ENCODE peak calls at places on chromosomes 12 and 14, in six cellular contexts. One of them, this sample, is unnamed.

GRCh38 chr14:104206281-104206904 is 68.0 kb downstream of the KIF26A start:
- DNase-seq in endodermal cell: peak; percentile 78
- DNase-seq in hepatocyte: peak; percentile 86
- DNase-seq in neural progenitor cell: peak; percentile 81
- DNase-seq in upper lobe of right lung: no peak
- DNase-seq in fibroblast of lung: no peak
- DNase-seq in this sample: no peak

GRCh38 chr12:105278043-105278697 is 42.2 kb upstream of the APPL2 start:
- DNase-seq in hepatocyte: peak; percentile 42
- DNase-seq in upper lobe of right lung: no peak
- DNase-seq in endodermal cell: no peak
- DNase-seq in neural progenitor cell: no peak
- DNase-seq in fibroblast of lung: no peak
- DNase-seq in this sample: no peak

GRCh38 chr12:18358930-18359329 is 97.6 kb downstream of the PIK3C2G start:
- DNase-seq in endodermal cell: no peak
- DNase-seq in fibroblast of lung: no peak
- DNase-seq in upper lobe of right lung: no peak
- DNase-seq in hepatocyte: no peak
- DNase-seq in neural progenitor cell: no peak
- DNase-seq in this sample: no peak

GRCh38 chr12:27627123-27627835 is 69.0 kb upstream of the REP15 start:
- DNase-seq in neural progenitor cell: no peak
- DNase-seq in hepatocyte: no peak
- DNase-seq in endodermal cell: no peak
- DNase-seq in fibroblast of lung: peak; percentile 93
- DNase-seq in upper lobe of right lung: no peak
- DNase-seq in this sample: peak; percentile 46

GRCh38 chr14:24055971-24056799 is 4.4 kb downstream of the CARMIL3 start:
- DNase-seq in endodermal cell: no peak
- DNase-seq in hepatocyte: no peak
- DNase-seq in fibroblast of lung: no peak
- DNase-seq in upper lobe of right lung: no peak
- DNase-seq in neural progenitor cell: no peak
- DNase-seq in this sample: no peak

GRCh38 chr12:12979731-12980259 is 20.3 kb downstream of the HEBP1 start:
- DNase-seq in neural progenitor cell: peak; percentile 30
- DNase-seq in hepatocyte: peak; percentile 79
- DNase-seq in fibroblast of lung: peak; percentile 95
- DNase-seq in endodermal cell: no peak
- DNase-seq in upper lobe of right lung: no peak
- DNase-seq in this sample: no peak

GRCh38 chr14:37232907-37233481 is 35.3 kb downstream of the MIPOL1 start:
- DNase-seq in fibroblast of lung: peak; percentile 71
- DNase-seq in upper lobe of right lung: no peak
- DNase-seq in hepatocyte: peak; percentile 51
- DNase-seq in neural progenitor cell: peak; percentile 48
- DNase-seq in endodermal cell: no peak
- DNase-seq in this sample: no peak

GRCh38 chr14:20714593-20715250 is 26.2 kb downstream of the ANG start:
- DNase-seq in fibroblast of lung: peak; percentile 44
- DNase-seq in neural progenitor cell: no peak
- DNase-seq in upper lobe of right lung: peak; percentile 85
- DNase-seq in hepatocyte: peak; percentile 34
- DNase-seq in endodermal cell: no peak
- DNase-seq in this sample: peak; percentile 36

GRCh38 chr12:66708704-66709443 is 30.0 kb upstream of the GRIP1 start:
- DNase-seq in upper lobe of right lung: no peak
- DNase-seq in fibroblast of lung: peak; percentile 18
- DNase-seq in endodermal cell: no peak
- DNase-seq in neural progenitor cell: peak; percentile 7
- DNase-seq in hepatocyte: peak; percentile 19
- DNase-seq in this sample: no peak

GRCh38 chr14:96538663-96539317 is 36.6 kb downstream of the PAPOLA start:
- DNase-seq in hepatocyte: no peak
- DNase-seq in upper lobe of right lung: no peak
- DNase-seq in endodermal cell: no peak
- DNase-seq in fibroblast of lung: no peak
- DNase-seq in neural progenitor cell: no peak
- DNase-seq in this sample: no peak

GRCh38 chr12:75705749-75706719 is 194.6 kb upstream of the KRR1 start:
- DNase-seq in fibroblast of lung: peak; percentile 100
- DNase-seq in hepatocyte: peak; percentile 39
- DNase-seq in neural progenitor cell: no peak
- DNase-seq in upper lobe of right lung: no peak
- DNase-seq in endodermal cell: no peak
- DNase-seq in this sample: peak; percentile 4

GRCh38 chr12:123109319-123109772 is 41.5 kb downstream of the PITPNM2 start:
- DNase-seq in fibroblast of lung: no peak
- DNase-seq in upper lobe of right lung: no peak
- DNase-seq in endodermal cell: no peak
- DNase-seq in hepatocyte: no peak
- DNase-seq in neural progenitor cell: no peak
- DNase-seq in this sample: no peak

GRCh38 chr12:122793685-122794106 is 19.3 kb downstream of the CCDC62 start:
- DNase-seq in hepatocyte: peak; percentile 66
- DNase-seq in endodermal cell: peak; percentile 64
- DNase-seq in neural progenitor cell: peak; percentile 61
- DNase-seq in upper lobe of right lung: no peak
- DNase-seq in fibroblast of lung: peak; percentile 77
- DNase-seq in this sample: no peak

GRCh38 chr14:71665157-71665556 is 267.1 kb upstream of the RGS6 start:
- DNase-seq in fibroblast of lung: peak; percentile 83
- DNase-seq in endodermal cell: no peak
- DNase-seq in neural progenitor cell: no peak
- DNase-seq in hepatocyte: no peak
- DNase-seq in upper lobe of right lung: no peak
- DNase-seq in this sample: no peak

DNA sequence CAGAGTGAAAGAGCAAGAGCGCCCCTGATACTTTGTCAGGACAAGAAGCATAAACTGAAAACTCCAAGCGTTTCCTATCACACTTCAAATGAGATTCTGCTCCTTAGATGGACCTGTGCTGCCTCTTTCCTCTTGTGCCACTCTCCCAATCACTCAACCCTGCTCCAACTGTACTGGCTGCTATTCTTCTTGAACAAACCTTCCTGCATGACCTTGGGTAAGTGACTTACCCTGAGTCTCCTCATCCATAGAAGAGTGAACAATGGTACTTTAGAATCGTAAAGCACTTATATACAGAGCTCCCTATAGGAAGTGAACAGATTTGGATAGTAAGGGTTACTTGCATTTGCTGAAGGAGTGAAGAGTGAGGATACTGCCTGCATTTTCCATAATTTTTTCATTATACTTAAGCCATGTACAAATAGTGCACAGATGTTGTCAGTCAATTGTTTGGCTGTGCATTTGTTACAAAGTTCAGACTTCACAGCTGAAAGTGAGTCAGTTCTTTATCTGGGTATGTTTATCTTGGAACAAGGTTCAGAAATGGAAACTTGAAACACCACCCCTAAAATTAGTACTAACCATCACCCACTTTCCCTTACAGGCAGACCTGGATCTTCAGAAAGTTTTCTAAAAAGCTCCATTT is 10.8 kb downstream of the MTERF2 start:
- DNase-seq in fibroblast of lung: peak; percentile 86
- DNase-seq in upper lobe of right lung: no peak
- DNase-seq in endodermal cell: no peak
- DNase-seq in hepatocyte: peak; percentile 52
- DNase-seq in neural progenitor cell: no peak
- DNase-seq in this sample: no peak
- H3K4me1 ChIP-seq in fibroblast of lung: peaks cover 10% of the 10 kb centered on the region
- H3K4me1 ChIP-seq in upper lobe of right lung: peaks cover 4% of the 10 kb centered on the region
- H3K4me1 ChIP-seq in endodermal cell: no peaks in the 10 kb centered on the region
- H3K4me1 ChIP-seq in hepatocyte: peaks cover 58% of the 10 kb centered on the region
- H3K4me1 ChIP-seq in neural progenitor cell: no peaks in the 10 kb centered on the region
- H3K4me1 ChIP-seq in this sample: peaks cover 66% of the 10 kb centered on the region

GRCh38 chr12:98678946-98679610 is 34.0 kb downstream of the APAF1 start:
- DNase-seq in hepatocyte: no peak
- DNase-seq in neural progenitor cell: peak; percentile 8
- DNase-seq in endodermal cell: peak; percentile 81
- DNase-seq in upper lobe of right lung: no peak
- DNase-seq in fibroblast of lung: no peak
- DNase-seq in this sample: no peak
- H3K36me3 ChIP-seq in hepatocyte: no peaks in the 10 kb centered on the region
- H3K36me3 ChIP-seq in neural progenitor cell: peaks cover 22% of the 10 kb centered on the region
- H3K36me3 ChIP-seq in endodermal cell: peaks cover 84% of the 10 kb centered on the region
- H3K36me3 ChIP-seq in upper lobe of right lung: peaks cover 89% of the 10 kb centered on the region
- H3K36me3 ChIP-seq in fibroblast of lung: peaks cover 7% of the 10 kb centered on the region
- H3K36me3 ChIP-seq in this sample: peaks cover 63% of the 10 kb centered on the region

DNA sequence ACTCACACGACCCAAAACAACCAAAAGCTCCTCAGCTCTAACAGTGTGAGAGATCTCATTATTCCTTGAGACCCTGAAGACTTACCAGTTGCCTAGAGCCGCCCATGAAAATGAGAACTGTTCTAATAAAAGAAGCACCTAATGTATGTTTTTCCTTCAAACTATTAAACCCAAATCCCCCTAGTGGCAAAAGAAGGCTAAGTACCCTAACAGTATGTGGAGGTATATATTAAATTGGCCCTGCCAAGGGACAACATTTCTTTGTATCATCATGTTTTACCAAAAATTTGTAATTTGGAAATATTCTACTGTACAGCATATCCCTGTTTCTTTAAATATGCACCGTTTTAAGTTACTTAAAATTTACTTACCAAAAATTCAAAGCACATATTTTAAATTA is 38.0 kb upstream of the PPFIA2 start:
- DNase-seq in hepatocyte: peak; percentile 9
- DNase-seq in fibroblast of lung: peak; percentile 14
- DNase-seq in endodermal cell: peak; percentile 38
- DNase-seq in neural progenitor cell: peak; percentile 38
- DNase-seq in upper lobe of right lung: no peak
- DNase-seq in this sample: no peak
- TF ChIP-seq CTCF in hepatocyte: peak; percentile 28
- TF ChIP-seq CTCF in fibroblast of lung: no peak
- TF ChIP-seq CTCF in endodermal cell: peak; percentile 82
- TF ChIP-seq CTCF in neural progenitor cell: peak; percentile 67
- TF ChIP-seq CTCF in upper lobe of right lung: peak; percentile 37
- TF ChIP-seq CTCF in this sample: no peak

DNA sequence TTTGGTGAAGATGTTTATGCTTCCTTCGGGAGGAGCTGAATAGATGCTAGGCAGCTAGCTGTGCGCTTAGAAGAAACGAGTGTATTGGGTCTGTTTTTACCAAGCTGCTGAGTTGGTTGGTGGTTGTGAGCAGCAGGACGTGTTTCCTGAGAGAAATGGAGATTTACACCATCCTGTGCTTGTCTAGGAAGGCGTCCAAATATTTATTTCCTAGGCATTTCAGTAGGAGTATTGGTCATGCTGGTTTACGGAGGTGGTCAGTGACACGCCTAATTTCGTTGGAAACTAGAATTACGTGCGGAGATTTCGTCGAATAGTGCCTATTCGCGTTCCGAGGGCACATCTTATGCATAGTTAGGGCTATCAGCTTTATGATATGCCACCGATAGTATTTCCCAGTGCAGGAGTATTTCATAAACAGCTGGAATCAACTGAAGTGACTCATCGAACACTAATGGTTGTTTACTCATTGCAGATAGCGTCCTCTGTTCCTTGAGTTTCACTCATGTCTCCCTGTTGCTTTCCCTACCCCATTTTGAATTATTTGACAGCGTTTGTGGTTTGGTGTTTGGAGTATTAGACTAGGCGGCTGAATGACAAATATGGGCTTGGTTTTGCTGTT is 778 bp downstream of the TBC1D15 start:
- DNase-seq in neural progenitor cell: no peak
- DNase-seq in endodermal cell: no peak
- DNase-seq in hepatocyte: peak; percentile 55
- DNase-seq in upper lobe of right lung: no peak
- DNase-seq in fibroblast of lung: peak; percentile 86
- DNase-seq in this sample: no peak
- H3K4me1 ChIP-seq in neural progenitor cell: peaks cover 8% of the 10 kb centered on the region
- H3K4me1 ChIP-seq in endodermal cell: no peaks in the 10 kb centered on the region
- H3K4me1 ChIP-seq in hepatocyte: peaks cover 9% of the 10 kb centered on the region
- H3K4me1 ChIP-seq in upper lobe of right lung: peaks cover 32% of the 10 kb centered on the region
- H3K4me1 ChIP-seq in fibroblast of lung: peaks cover 2% of the 10 kb centered on the region
- H3K4me1 ChIP-seq in this sample: peaks cover 8% of the 10 kb centered on the region

DNA sequence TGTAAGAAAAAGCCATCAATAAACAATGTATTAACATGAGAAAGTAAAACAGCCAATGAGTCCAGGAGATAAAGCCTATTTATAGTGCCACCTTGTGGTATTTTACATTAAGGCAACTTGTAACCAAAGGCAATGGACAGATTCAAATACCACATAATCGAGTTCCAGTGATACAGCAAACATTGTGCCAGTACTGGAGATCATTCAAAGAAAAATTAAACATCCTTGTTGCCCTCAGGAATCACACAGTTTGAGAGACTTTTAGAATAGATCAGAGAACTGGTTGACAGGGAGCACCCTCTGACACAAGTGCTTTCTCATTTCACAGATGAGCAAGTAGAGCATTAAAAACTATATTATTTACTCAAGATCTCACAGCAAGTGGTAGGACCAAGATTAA is 98.1 kb downstream of the DDHD1 start:
- DNase-seq in hepatocyte: peak; percentile 55
- DNase-seq in upper lobe of right lung: no peak
- DNase-seq in endodermal cell: no peak
- DNase-seq in neural progenitor cell: peak; percentile 53
- DNase-seq in fibroblast of lung: peak; percentile 79
- DNase-seq in this sample: no peak
- H3K36me3 ChIP-seq in hepatocyte: no peaks in the 10 kb centered on the region
- H3K36me3 ChIP-seq in upper lobe of right lung: peaks cover 17% of the 10 kb centered on the region
- H3K36me3 ChIP-seq in endodermal cell: peaks cover 77% of the 10 kb centered on the region
- H3K36me3 ChIP-seq in neural progenitor cell: no peaks in the 10 kb centered on the region
- H3K36me3 ChIP-seq in fibroblast of lung: no peaks in the 10 kb centered on the region
- H3K36me3 ChIP-seq in this sample: no peaks in the 10 kb centered on the region

GRCh38 chr14:106610691-106611090 is 1084.3 kb downstream of the TMEM121 start:
- DNase-seq in fibroblast of lung: no peak
- DNase-seq in neural progenitor cell: no peak
- DNase-seq in upper lobe of right lung: no peak
- DNase-seq in hepatocyte: no peak
- DNase-seq in endodermal cell: no peak
- DNase-seq in this sample: no peak

GRCh38 chr14:106606936-106607335 is 1080.6 kb downstream of the TMEM121 start:
- DNase-seq in fibroblast of lung: no peak
- DNase-seq in neural progenitor cell: no peak
- DNase-seq in upper lobe of right lung: no peak
- DNase-seq in hepatocyte: no peak
- DNase-seq in endodermal cell: no peak
- DNase-seq in this sample: no peak

DNA sequence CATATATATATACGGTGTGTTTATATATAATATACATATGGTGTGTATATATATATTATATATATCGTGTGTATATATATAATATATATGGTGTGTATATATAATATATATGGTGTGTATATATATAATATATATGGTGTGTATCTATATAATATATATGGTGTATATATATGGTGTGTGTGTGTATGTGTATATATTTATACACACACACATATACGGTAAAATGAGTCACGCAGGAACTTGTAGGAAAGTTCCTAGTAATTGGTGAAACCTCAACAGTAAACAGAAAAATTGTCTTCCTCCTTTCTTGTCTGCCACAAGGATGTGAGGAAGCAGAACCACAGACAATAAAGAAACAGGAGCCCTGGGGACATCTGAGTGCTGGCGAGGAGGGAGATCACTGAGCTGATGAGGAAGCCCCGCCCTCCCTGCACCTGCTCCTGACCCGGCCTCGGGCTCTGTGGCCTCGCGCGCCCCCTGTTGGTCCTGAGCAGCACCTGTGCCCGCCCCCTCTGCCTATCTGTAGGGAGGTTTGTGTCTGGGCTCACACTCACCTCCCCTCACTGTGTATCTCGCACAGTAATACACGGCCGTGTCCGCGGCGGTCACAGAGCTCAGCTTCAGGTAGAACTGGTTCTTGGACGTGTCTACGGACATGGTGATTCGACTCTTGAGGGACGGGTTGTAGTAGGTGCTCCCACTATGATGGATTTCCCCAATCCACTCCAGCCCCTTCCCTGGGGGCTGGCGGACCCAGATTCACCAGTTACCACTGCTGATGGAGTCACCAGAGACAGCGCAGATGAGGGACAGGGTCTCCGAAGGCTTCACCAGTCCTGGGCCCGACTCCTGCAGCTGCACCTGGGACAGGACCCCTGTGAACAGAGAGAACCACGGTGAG is 1079.4 kb downstream of the TMEM121 start:
- DNase-seq in neural progenitor cell: no peak
- DNase-seq in endodermal cell: peak; percentile 44
- DNase-seq in hepatocyte: no peak
- DNase-seq in fibroblast of lung: no peak
- DNase-seq in upper lobe of right lung: peak; percentile 71
- DNase-seq in this sample: no peak
- TF ChIP-seq CTCF in neural progenitor cell: no peak
- TF ChIP-seq CTCF in endodermal cell: no peak
- TF ChIP-seq CTCF in hepatocyte: no peak
- TF ChIP-seq CTCF in fibroblast of lung: no peak
- TF ChIP-seq CTCF in upper lobe of right lung: peak; percentile 30
- TF ChIP-seq CTCF in this sample: no peak